ENCODE peak calls at places on chromosomes 1 and 21, in nine cellular contexts. Y is SJSA1; K is GM23248; F is body of pancreas; I is Panc1; B is H1; Z is CD4-positive, alpha-beta memory T cell; V is mammary epithelial cell; D is sigmoid colon. M is an unnamed sample. For H3K4me1, the result is how much of the 10 kb centered on the place peaks cover.

GRCh38 chr1:36965301-36966159 is 68.8 kb downstream of the GRIK3 start:
- DNase-seq in Y (no peak), K (no peak), F (no peak), I (no peak), B (no peak), Z (no peak), V (no peak), D (no peak), M (no peak)

GRCh38 chr1:64245495-64245894 is 42.1 kb downstream of the UBE2U start:
- DNase-seq in Y (no peak), K (no peak), F (peak), I (no peak), B (no peak), Z (no peak), V (no peak), D (no peak), M (no peak)

GRCh38 chr1:167122121-167122480 is 28.2 kb downstream of the STYXL2 start:
- DNase-seq in Y (no peak), K (no peak), F (no peak), I (no peak), B (no peak), Z (no peak), V (no peak), D (no peak), M (no peak)

GRCh38 chr1:205353612-205354011 is 3.1 kb downstream of the KLHDC8A start:
- DNase-seq in Y (no peak), K (no peak), F (no peak), I (no peak), B (no peak), Z (no peak), V (no peak), D (no peak), M (no peak)

GRCh38 chr1:220067246-220068204 is 21.2 kb upstream of the EPRS1 start:
- DNase-seq in Y (no peak), K (peak), F (no peak), I (no peak), B (no peak), Z (no peak), V (peak), D (no peak), M (no peak)

GRCh38 chr1:223776075-223776814 is 63.9 kb downstream of the CAPN2 start:
- DNase-seq in Y (peak), K (peak), F (no peak), I (peak), B (no peak), Z (no peak), V (peak), D (peak), M (no peak)

GRCh38 chr1:110293601-110294104 is 45.5 kb upstream of the RBM15 start:
- DNase-seq in Y (no peak), K (no peak), F (no peak), I (no peak), B (no peak), Z (no peak), V (no peak), D (no peak), M (no peak)

GRCh38 chr1:73564294-73564693 is 633.7 kb downstream of the LRRIQ3 start:
- DNase-seq in Y (no peak), K (no peak), F (no peak), I (no peak), B (no peak), Z (no peak), V (peak), D (no peak), M (no peak)

GRCh38 chr1:192675716-192676115 is 39.8 kb downstream of the RGS13 start:
- DNase-seq in Y (no peak), K (no peak), F (no peak), I (no peak), B (no peak), Z (no peak), V (no peak), D (no peak), M (no peak)

GRCh38 chr1:109160054-109160840 is 46.3 kb downstream of the ELAPOR1 start:
- DNase-seq in Y (no peak), K (no peak), F (no peak), I (no peak), B (no peak), Z (no peak), V (no peak), D (no peak), M (no peak)

GRCh38 chr1:79472067-79472656 is 465.6 kb upstream of the ADGRL4 start:
- DNase-seq in Y (no peak), K (no peak), F (no peak), I (no peak), B (no peak), Z (no peak), V (no peak), D (no peak), M (no peak)

GRCh38 chr1:246680696-246681127 is 43.5 kb upstream of the SCCPDH start:
- DNase-seq in Y (peak), K (no peak), F (no peak), I (no peak), B (no peak), Z (no peak), V (no peak), D (no peak), M (no peak)

GRCh38 chr1:43582162-43582566 is 51.5 kb downstream of the PTPRF start:
- DNase-seq in Y (peak), K (peak), F (no peak), I (peak), B (no peak), Z (no peak), V (peak), D (no peak), M (no peak)

GRCh38 chr1:17539526-17540254 is at the start of gene ARHGEF10L:
- DNase-seq in Y (no peak), K (peak), F (peak), I (no peak), B (no peak), Z (no peak), V (no peak), D (no peak), M (no peak)

GRCh38 chr1:17663646-17664045 is 91.5 kb upstream of the ACTL8 start:
- DNase-seq in Y (no peak), K (no peak), F (no peak), I (no peak), B (no peak), Z (no peak), V (no peak), D (no peak), M (no peak)

GRCh38 chr21:38622081-38622826 is 124.0 kb upstream of the ERG start:
- DNase-seq in Y (no peak), K (no peak), F (no peak), I (no peak), B (no peak), Z (no peak), V (no peak), D (no peak), M (no peak)

GRCh38 chr1:15153184-15153841 is at the start of gene TMEM51:
- DNase-seq in Y (peak), K (peak), F (peak), I (no peak), B (peak), Z (no peak), V (peak), D (peak), M (no peak)

GRCh38 chr21:22842875-22843274 is 1844.7 kb downstream of the NCAM2 start:
- DNase-seq in Y (no peak), K (no peak), F (no peak), I (no peak), B (no peak), Z (no peak), V (no peak), D (no peak), M (no peak)

GRCh38 chr1:220370041-220370700 is 97.9 kb upstream of the RAB3GAP2 start:
- DNase-seq in Y (no peak), K (peak), F (no peak), I (no peak), B (no peak), Z (no peak), V (peak), D (no peak), M (no peak)

GRCh38 chr1:53371851-53372250 is 44.0 kb upstream of the LRP8 start:
- DNase-seq in Y (peak), K (no peak), F (no peak), I (no peak), B (no peak), Z (no peak), V (no peak), D (no peak), M (peak)

GRCh38 chr21:34195365-34195764 is 122.0 kb downstream of the MRPS6 start:
- DNase-seq in Y (no peak), K (no peak), F (no peak), I (no peak), B (no peak), Z (no peak), V (no peak), D (no peak), M (no peak)

GRCh38 chr21:28776251-28776650 is 216.4 kb downstream of the LTN1 start:
- DNase-seq in Y (no peak), K (peak), F (no peak), I (no peak), B (no peak), Z (no peak), V (peak), D (no peak), M (no peak)

GRCh38 chr1:153262462-153263157 is 3.1 kb downstream of the LORICRIN start:
- DNase-seq in Y (no peak), K (no peak), F (no peak), I (no peak), B (no peak), Z (no peak), V (no peak), D (no peak), M (no peak)

GRCh38 chr1:93877529-93877928 is 1.5 kb downstream of the DNTTIP2 start:
- DNase-seq in Y (no peak), K (no peak), F (no peak), I (no peak), B (no peak), Z (no peak), V (no peak), D (no peak), M (no peak)

GRCh38 chr21:21688877-21689276 is 690.7 kb downstream of the NCAM2 start:
- DNase-seq in Y (no peak), K (peak), F (no peak), I (no peak), B (peak), Z (no peak), V (no peak), D (no peak), M (no peak)

GRCh38 chr1:213905315-213905714 is 82.5 kb upstream of the PROX1 start:
- DNase-seq in Y (no peak), K (no peak), F (no peak), I (no peak), B (no peak), Z (no peak), V (no peak), D (no peak), M (no peak)

GRCh38 chr1:197250616-197251015 is 17.4 kb upstream of the CRB1 start:
- DNase-seq in Y (no peak), K (no peak), F (no peak), I (no peak), B (no peak), Z (no peak), V (no peak), D (no peak), M (no peak)

GRCh38 chr21:42264245-42265195 is 45.6 kb downstream of the ABCG1 start:
- DNase-seq in Y (no peak), K (no peak), F (no peak), I (no peak), B (no peak), Z (no peak), V (no peak), D (no peak), M (no peak)

GRCh38 chr1:17669305-17669704 is 85.8 kb upstream of the ACTL8 start:
- DNase-seq in Y (no peak), K (no peak), F (no peak), I (no peak), B (no peak), Z (no peak), V (no peak), D (no peak), M (no peak)

GRCh38 chr1:193634876-193635275 is 448.5 kb upstream of the B3GALT2 start:
- DNase-seq in Y (no peak), K (no peak), F (no peak), I (no peak), B (no peak), Z (no peak), V (no peak), D (no peak), M (no peak)

GRCh38 chr1:231986631-231987291 is 360.2 kb downstream of the DISC1 start:
- DNase-seq in Y (no peak), K (no peak), F (no peak), I (no peak), B (no peak), Z (no peak), V (peak), D (peak), M (no peak)

GRCh38 chr1:197618065-197618464 is 157.2 kb downstream of the DENND1B start:
- DNase-seq in Y (no peak), K (peak), F (no peak), I (no peak), B (no peak), Z (no peak), V (no peak), D (no peak), M (no peak)

GRCh38 chr21:28884976-28885852 is 107.5 kb downstream of the LTN1 start:
- DNase-seq in Y (peak), K (peak), F (peak), I (peak), B (peak), Z (peak), V (peak), D (peak), M (peak)

GRCh38 chr21:44027607-44028286 is 15.6 kb downstream of the TRAPPC10 start:
- DNase-seq in Y (no peak), K (no peak), F (no peak), I (no peak), B (no peak), Z (no peak), V (no peak), D (no peak), M (no peak)

GRCh38 chr1:119316870-119317416 is 51.6 kb upstream of the HAO2 start:
- DNase-seq in Y (no peak), K (peak), F (no peak), I (no peak), B (peak), Z (no peak), V (no peak), D (no peak), M (no peak)
- H3K27ac ChIP-seq in Y (no peak), K (no peak), F (no peak), I (no peak), B (no peak), Z (no peak), V (no peak), D (no peak), M (no peak)

DNA sequence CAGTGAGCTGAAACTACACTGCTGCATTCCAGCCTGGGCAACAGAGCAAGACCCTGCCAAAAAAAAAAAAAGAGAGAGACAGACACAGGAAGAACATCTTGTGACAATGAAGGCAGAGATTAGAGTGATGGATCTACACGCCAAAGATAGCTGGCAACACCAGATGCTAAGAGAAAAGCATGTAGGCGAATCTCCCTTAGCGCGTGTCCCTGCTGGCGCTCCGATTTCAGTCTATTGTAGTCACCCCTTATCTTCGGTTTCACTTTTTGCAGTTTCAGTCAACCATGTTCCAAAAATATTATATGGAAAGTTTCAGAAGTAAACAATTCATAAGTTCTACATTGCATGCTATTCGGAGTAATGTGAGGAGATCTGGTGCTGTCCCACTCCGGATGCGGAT is 11.6 kb upstream of the BRDT start:
- DNase-seq in Y (no peak), K (no peak), F (no peak), I (no peak), B (no peak), Z (no peak), V (no peak), D (no peak), M (no peak)
- H3K4me1 ChIP-seq in Y (under half), K (under half), F (under half), I (under half), B (under half), Z (under half), V (under half), D (under half), M (under half)

DNA sequence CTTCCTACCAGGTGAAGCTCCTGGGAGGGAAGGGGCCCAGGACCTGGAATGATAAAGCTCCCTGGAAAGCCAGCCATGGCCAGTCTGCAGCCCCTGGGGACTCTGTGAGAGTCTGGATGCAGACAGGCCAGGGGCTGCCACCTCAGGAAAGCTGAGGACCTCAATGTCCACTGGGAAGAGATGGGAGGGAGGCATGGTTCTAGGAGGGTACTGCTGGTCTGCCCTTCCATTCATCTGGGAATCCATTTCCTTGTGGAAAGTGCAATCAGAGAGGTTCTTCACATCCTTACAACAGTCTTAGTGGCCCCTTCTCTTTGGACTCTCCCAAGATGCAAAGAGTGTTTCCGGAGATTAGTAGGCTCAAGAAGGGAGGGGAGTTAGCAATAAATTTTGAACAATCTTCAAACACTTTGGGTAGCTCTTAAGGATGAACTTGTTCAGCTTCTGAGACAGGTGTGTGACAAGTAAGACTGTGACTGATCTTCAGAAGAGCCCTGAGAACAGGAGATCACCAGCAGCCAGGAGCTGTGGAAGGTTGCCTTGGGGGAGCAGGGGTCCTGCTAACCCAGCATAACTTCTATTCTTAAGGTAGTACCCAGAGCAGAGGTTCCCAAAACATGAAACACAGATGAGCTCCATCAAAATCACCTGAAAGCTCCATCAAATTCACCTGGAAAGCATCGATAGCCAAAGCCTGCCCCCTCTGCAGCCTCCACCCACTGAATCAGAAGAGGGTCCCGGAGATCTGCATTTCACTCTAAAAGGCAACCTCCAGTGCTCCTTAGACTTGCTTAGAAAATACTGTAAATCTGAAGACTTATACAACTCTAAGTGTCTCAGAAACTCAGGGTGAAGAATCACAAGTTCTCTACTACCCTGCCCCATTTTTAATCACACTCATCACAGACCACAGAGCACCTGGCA is 616 bp upstream of the LAX1 start:
- DNase-seq in Y (no peak), K (no peak), F (no peak), I (no peak), B (no peak), Z (peak), V (no peak), D (no peak), M (no peak)
- H3K4me3 ChIP-seq in Y (no peak), K (no peak), F (no peak), I (no peak), B (no peak), Z (peak), V (no peak), D (no peak), M (no peak)

GRCh38 chr1:237042892-237043576 is 1.1 kb downstream of the RYR2 start:
- DNase-seq in Y (no peak), K (no peak), F (no peak), I (no peak), B (peak), Z (no peak), V (no peak), D (no peak), M (no peak)
- H3K27ac ChIP-seq in Y (no peak), K (no peak), F (no peak), I (no peak), B (no peak), Z (no peak), V (no peak), D (peak), M (no peak)

DNA sequence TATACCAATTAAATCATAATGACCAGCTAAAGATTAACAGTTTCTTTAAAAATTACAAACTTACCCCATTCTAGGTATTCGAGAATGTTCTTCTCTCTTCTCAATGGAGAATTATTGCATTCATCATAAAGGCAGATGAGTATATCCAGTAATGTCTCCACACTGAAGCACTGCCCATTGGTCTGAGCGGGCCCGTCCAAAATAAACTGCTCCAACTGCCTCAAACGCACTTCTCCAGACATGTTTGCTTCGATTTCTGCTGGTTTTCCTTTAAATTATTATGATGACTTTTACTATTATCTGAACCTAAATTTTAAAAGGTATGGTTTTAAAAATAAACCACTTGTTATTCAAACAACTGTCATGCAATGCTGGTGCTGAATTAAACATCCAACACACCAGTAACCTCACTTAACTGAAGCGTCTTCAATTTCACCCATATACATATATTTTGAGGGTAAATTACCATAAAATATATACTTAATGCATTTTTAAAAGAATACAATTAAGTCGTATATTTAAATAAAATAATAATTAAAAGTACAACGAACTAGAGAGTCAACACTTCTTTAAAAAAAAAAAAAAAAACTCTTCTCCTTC is 1.3 kb downstream of the CDC42BPA start:
- DNase-seq in Y (no peak), K (peak), F (no peak), I (no peak), B (no peak), Z (no peak), V (peak), D (no peak), M (no peak)
- H3K4me1 ChIP-seq in Y (under half), K (under half), F (under half), I (under half), B (under half), Z (under half), V (under half), D (under half), M (under half)

GRCh38 chr1:99004270-99005141 is at the start of gene PLPPR5:
- DNase-seq in Y (no peak), K (peak), F (peak), I (no peak), B (peak), Z (peak), V (no peak), D (no peak), M (no peak)
- H3K4me3 ChIP-seq in Y (no peak), K (peak), F (no peak), I (peak), B (peak), Z (peak), V (peak), D (peak), M (peak)

DNA sequence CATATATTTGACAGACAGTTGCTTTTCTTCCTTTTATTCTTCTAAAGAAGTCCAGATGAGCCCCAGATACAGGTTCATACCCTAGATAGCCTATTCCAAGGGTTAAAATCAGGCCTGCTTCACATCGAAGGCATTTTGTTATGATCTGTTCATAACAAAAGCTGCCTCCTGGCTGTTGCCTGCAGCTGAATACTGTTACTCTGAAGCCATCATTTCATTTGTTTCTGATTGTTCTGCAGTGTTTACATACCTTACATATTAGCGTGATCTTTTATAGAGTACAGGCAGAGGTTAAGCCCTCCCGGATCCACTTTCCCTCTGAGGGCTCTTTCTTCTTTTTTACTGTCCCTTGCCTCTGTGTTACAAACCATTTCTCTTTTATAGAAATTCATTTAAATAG is 219.0 kb upstream of the HOOK1 start:
- DNase-seq in Y (peak), K (peak), F (no peak), I (no peak), B (no peak), Z (no peak), V (peak), D (no peak), M (no peak)
- H3K27ac ChIP-seq in Y (peak), K (peak), F (no peak), I (no peak), B (no peak), Z (no peak), V (peak), D (peak), M (peak)

DNA sequence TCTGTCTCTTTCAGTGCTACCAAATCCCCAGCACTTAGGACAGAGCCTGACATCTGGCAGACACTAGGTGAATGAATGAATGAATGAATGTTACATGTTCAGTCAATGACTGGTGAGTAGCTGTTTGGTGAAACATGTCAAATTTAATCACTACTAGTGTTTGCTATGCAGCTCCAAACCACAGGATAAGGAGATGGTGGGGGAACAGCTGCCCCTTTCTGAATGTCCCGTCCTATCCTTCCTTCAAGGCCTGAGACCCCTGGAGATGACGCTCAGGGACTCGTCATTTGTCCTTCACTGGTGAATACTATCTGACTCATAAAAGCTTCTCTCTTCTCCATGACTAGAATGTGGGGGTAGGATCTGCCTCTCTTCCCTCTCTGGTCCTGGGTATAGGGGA is 175.4 kb downstream of the HIVEP3 start:
- DNase-seq in Y (no peak), K (peak), F (no peak), I (no peak), B (no peak), Z (no peak), V (no peak), D (no peak), M (no peak)
- H3K4me1 ChIP-seq in Y (half or more), K (under half), F (under half), I (under half), B (under half), Z (under half), V (under half), D (under half), M (under half)

M was measured in suprapubic skin.